ENCODE peak calls at places on chromosomes 13 and 19, in nine cellular contexts. Y, V, Q, S, K, E, U, L and T are unnamed samples.

GRCh38 chr19:37997911-37998344 is 90.9 kb downstream of the SIPA1L3 start:
- DNase-seq in Y (peak; percentile 96), V (peak; percentile 97), Q (no peak), S (no peak), K (no peak), E (no peak), U (no peak), L (peak; percentile 86), T (peak; percentile 98)

GRCh38 chr13:110280996-110281688 is 25.8 kb downstream of the COL4A1 start:
- DNase-seq in Y (no peak), V (no peak), Q (no peak), S (no peak), K (no peak), E (no peak), U (no peak), L (no peak), T (no peak)

GRCh38 chr13:19888799-19889198 is 25.4 kb upstream of the ZMYM5 start:
- DNase-seq in Y (peak; percentile 40), V (no peak), Q (no peak), S (no peak), K (no peak), E (no peak), U (no peak), L (peak; percentile 55), T (peak; percentile 54)

GRCh38 chr13:20043207-20043925 is 84.8 kb downstream of the ZMYM2 start:
- DNase-seq in Y (no peak), V (no peak), Q (no peak), S (no peak), K (no peak), E (peak; percentile 59), U (no peak), L (no peak), T (no peak)

GRCh38 chr19:35015576-35016351 is 14.5 kb upstream of the SCN1B start:
- DNase-seq in Y (peak; percentile 52), V (no peak), Q (no peak), S (no peak), K (no peak), E (no peak), U (no peak), L (peak; percentile 44), T (no peak)

GRCh38 chr19:35231956-35232746 is 3.6 kb upstream of the FAM187B start:
- DNase-seq in Y (no peak), V (no peak), Q (no peak), S (no peak), K (no peak), E (no peak), U (no peak), L (no peak), T (no peak)

GRCh38 chr19:15280915-15281683 is 48.9 kb upstream of the EPHX3 start:
- DNase-seq in Y (peak; percentile 95), V (no peak), Q (no peak), S (peak; percentile 72), K (no peak), E (peak; percentile 80), U (no peak), L (peak; percentile 93), T (peak; percentile 86)

GRCh38 chr13:114050536-114051450 is 76.9 kb upstream of the C13orf46 start:
- DNase-seq in Y (no peak), V (no peak), Q (no peak), S (no peak), K (no peak), E (no peak), U (no peak), L (no peak), T (no peak)

GRCh38 chr19:246551-246950 is 44.7 kb downstream of the PLPP2 start:
- DNase-seq in Y (no peak), V (no peak), Q (no peak), S (no peak), K (no peak), E (peak; percentile 47), U (no peak), L (no peak), T (no peak)

GRCh38 chr13:24027494-24027893 is 130.2 kb upstream of the C1QTNF9B start:
- DNase-seq in Y (no peak), V (no peak), Q (no peak), S (no peak), K (no peak), E (no peak), U (no peak), L (no peak), T (no peak)

GRCh38 chr13:75485286-75486062 is 3.5 kb upstream of the TBC1D4 start:
- DNase-seq in Y (peak; percentile 73), V (no peak), Q (no peak), S (no peak), K (no peak), E (no peak), U (no peak), L (peak; percentile 71), T (peak; percentile 43)

GRCh38 chr13:53310786-53311185 is 282.2 kb downstream of the OLFM4 start:
- DNase-seq in Y (no peak), V (no peak), Q (no peak), S (no peak), K (no peak), E (no peak), U (no peak), L (no peak), T (no peak)

GRCh38 chr13:76837811-76838210 is 48.4 kb downstream of the KCTD12 start:
- DNase-seq in Y (peak; percentile 11), V (no peak), Q (no peak), S (no peak), K (no peak), E (no peak), U (no peak), L (peak; percentile 43), T (peak; percentile 65)

GRCh38 chr19:36214388-36215275 is at the start of the genes ZNF146 and ZNF565:
- DNase-seq in Y (peak; percentile 100), V (peak; percentile 100), Q (peak; percentile 96), S (peak; percentile 98), K (peak; percentile 96), E (peak; percentile 99), U (peak; percentile 93), L (peak; percentile 99), T (peak; percentile 98)

GRCh38 chr13:38914070-38914469 is 76.6 kb downstream of the STOML3 start:
- DNase-seq in Y (peak; percentile 9), V (no peak), Q (no peak), S (no peak), K (no peak), E (no peak), U (no peak), L (no peak), T (no peak)

GRCh38 chr19:38759590-38760003 is 13.7 kb downstream of the LGALS7 start:
- DNase-seq in Y (no peak), V (no peak), Q (no peak), S (peak; percentile 92), K (no peak), E (no peak), U (no peak), L (no peak), T (no peak)

GRCh38 chr19:46373573-46374359 is 26.9 kb downstream of the PPP5C start:
- DNase-seq in Y (peak; percentile 89), V (peak; percentile 83), Q (no peak), S (peak; percentile 94), K (peak; percentile 37), E (peak; percentile 93), U (no peak), L (peak; percentile 48), T (peak; percentile 28)

GRCh38 chr19:48090281-48090802 is 20.3 kb downstream of the PLA2G4C start:
- DNase-seq in Y (peak; percentile 16), V (no peak), Q (no peak), S (no peak), K (no peak), E (no peak), U (no peak), L (no peak), T (no peak)

GRCh38 chr13:105213512-105213911 is 1322.0 kb downstream of the EFNB2 start:
- DNase-seq in Y (no peak), V (no peak), Q (no peak), S (no peak), K (no peak), E (no peak), U (no peak), L (no peak), T (no peak)

GRCh38 chr13:33280923-33281322 is 4.6 kb downstream of the STARD13 start:
- DNase-seq in Y (peak; percentile 43), V (no peak), Q (no peak), S (no peak), K (no peak), E (no peak), U (no peak), L (peak; percentile 75), T (no peak)

GRCh38 chr13:38045278-38046048 is 175.9 kb upstream of the TRPC4 start:
- DNase-seq in Y (peak; percentile 45), V (peak; percentile 27), Q (no peak), S (no peak), K (no peak), E (no peak), U (no peak), L (peak; percentile 79), T (peak; percentile 29)

GRCh38 chr19:35013047-35013819 is 13.1 kb downstream of the GRAMD1A start:
- DNase-seq in Y (peak; percentile 65), V (no peak), Q (peak; percentile 75), S (peak; percentile 70), K (peak; percentile 65), E (peak; percentile 84), U (peak; percentile 84), L (peak; percentile 79), T (peak; percentile 62)

GRCh38 chr19:2041686-2042484 is 9.2 kb downstream of the MKNK2 start:
- DNase-seq in Y (peak; percentile 86), V (no peak), Q (peak; percentile 100), S (peak; percentile 99), K (peak; percentile 98), E (peak; percentile 99), U (peak; percentile 99), L (peak; percentile 96), T (peak; percentile 81)

GRCh38 chr13:46666727-46667456 is 113.9 kb downstream of the LRCH1 start:
- DNase-seq in Y (no peak), V (no peak), Q (no peak), S (no peak), K (no peak), E (no peak), U (no peak), L (no peak), T (no peak)

GRCh38 chr13:112032186-112032835 is 34.6 kb upstream of the SOX1 start:
- DNase-seq in Y (peak; percentile 46), V (no peak), Q (no peak), S (no peak), K (no peak), E (no peak), U (no peak), L (no peak), T (no peak)

GRCh38 chr13:113544896-113545295 is 39.7 kb upstream of the TFDP1 start:
- DNase-seq in Y (no peak), V (no peak), Q (no peak), S (no peak), K (no peak), E (peak; percentile 6), U (no peak), L (no peak), T (no peak)

GRCh38 chr19:45079911-45080469 is 930 bp downstream of the GEMIN7 start:
- DNase-seq in Y (no peak), V (no peak), Q (no peak), S (no peak), K (no peak), E (no peak), U (no peak), L (no peak), T (no peak)

GRCh38 chr19:27966390-27966816 is 1246.5 kb downstream of the UQCRFS1 start:
- DNase-seq in Y (peak; percentile 48), V (no peak), Q (no peak), S (no peak), K (no peak), E (no peak), U (no peak), L (peak; percentile 52), T (peak; percentile 37)

GRCh38 chr19:34712606-34713261 is 21.3 kb upstream of the ZNF181 start:
- DNase-seq in Y (peak; percentile 82), V (peak; percentile 78), Q (peak; percentile 67), S (peak; percentile 76), K (no peak), E (no peak), U (peak; percentile 48), L (peak; percentile 93), T (peak; percentile 92)

GRCh38 chr13:112880221-112880641 is 88.8 kb upstream of the MCF2L start:
- DNase-seq in Y (no peak), V (no peak), Q (no peak), S (no peak), K (no peak), E (peak; percentile 39), U (no peak), L (no peak), T (no peak)

GRCh38 chr19:33333151-33333550 is 30.8 kb upstream of the CEBPA start:
- DNase-seq in Y (no peak), V (no peak), Q (no peak), S (no peak), K (no peak), E (no peak), U (no peak), L (no peak), T (no peak)